ENCODE peak calls at places on chromosomes 5 and 9, in five cellular contexts. R is heart left ventricle, Z is heart right ventricle, S is WERI-Rb-1, L is sigmoid colon. W is an unnamed sample.

GRCh38 chr9:107810493-107810931 is 320.9 kb upstream of the KLF4 start:
- DNase-seq in R (no peak), Z (no peak), S (no peak), L (no peak), W (no peak)

GRCh38 chr9:119963258-119963797 is 594.1 kb upstream of the BRINP1 start:
- DNase-seq in R (peak; percentile 21), Z (no peak), S (no peak), L (no peak), W (no peak)

GRCh38 chr9:132973166-132973565 is 5.3 kb upstream of the GFI1B start:
- DNase-seq in R (no peak), Z (no peak), S (no peak), L (no peak), W (no peak)

GRCh38 chr5:83031391-83031790 is 45.8 kb downstream of the TMEM167A start:
- DNase-seq in R (no peak), Z (no peak), S (no peak), L (no peak), W (no peak)

GRCh38 chr5:179294131-179294780 is 51.0 kb downstream of the ADAMTS2 start:
- DNase-seq in R (no peak), Z (no peak), S (no peak), L (peak; percentile 48), W (no peak)

GRCh38 chr5:168713051-168713450 is 133.9 kb upstream of the PANK3 start:
- DNase-seq in R (peak; percentile 9), Z (no peak), S (no peak), L (no peak), W (peak; percentile 47)

GRCh38 chr5:111694183-111694582 is 62.8 kb downstream of the NREP start:
- DNase-seq in R (no peak), Z (no peak), S (no peak), L (no peak), W (no peak)

GRCh38 chr9:95753762-95754465 is 121.6 kb upstream of the ERCC6L2 start:
- DNase-seq in R (peak; percentile 49), Z (peak; percentile 42), S (no peak), L (peak; percentile 81), W (no peak)

GRCh38 chr5:147576646-147577535 is 67.0 kb upstream of the DPYSL3 start:
- DNase-seq in R (peak; percentile 44), Z (peak; percentile 56), S (peak; percentile 64), L (peak; percentile 72), W (no peak)

GRCh38 chr5:81422671-81423070 is 28.7 kb upstream of the ACOT12 start:
- DNase-seq in R (no peak), Z (no peak), S (no peak), L (no peak), W (no peak)

GRCh38 chr9:110687497-110687896 is 18.9 kb downstream of the MUSK start:
- DNase-seq in R (no peak), Z (no peak), S (no peak), L (no peak), W (no peak)

GRCh38 chr5:79109527-79110492 is 1.8 kb upstream of the BHMT start:
- DNase-seq in R (no peak), Z (no peak), S (peak; percentile 44), L (no peak), W (no peak)

GRCh38 chr5:179858241-179858585 is 404 bp downstream of the MRNIP start:
- DNase-seq in R (no peak), Z (no peak), S (peak; percentile 15), L (no peak), W (no peak)

GRCh38 chr5:172569862-172570558 is 71.1 kb upstream of the NEURL1B start:
- DNase-seq in R (no peak), Z (no peak), S (peak; percentile 72), L (no peak), W (no peak)

GRCh38 chr9:68961587-68961986 is 52.3 kb downstream of the PRKACG start:
- DNase-seq in R (no peak), Z (no peak), S (no peak), L (no peak), W (no peak)

GRCh38 chr9:18544456-18544855 is 70.5 kb downstream of the ADAMTSL1 start:
- DNase-seq in R (no peak), Z (no peak), S (no peak), L (no peak), W (no peak)

GRCh38 chr9:38689678-38690077 is 30.3 kb downstream of the FAM240B start:
- DNase-seq in R (no peak), Z (no peak), S (peak; percentile 44), L (no peak), W (no peak)
- H3K27ac ChIP-seq in R (no peak overlapping the region), Z (no peak overlapping the region), S (no peak overlapping the region), L (no peak overlapping the region), W (no peak overlapping the region)

DNA sequence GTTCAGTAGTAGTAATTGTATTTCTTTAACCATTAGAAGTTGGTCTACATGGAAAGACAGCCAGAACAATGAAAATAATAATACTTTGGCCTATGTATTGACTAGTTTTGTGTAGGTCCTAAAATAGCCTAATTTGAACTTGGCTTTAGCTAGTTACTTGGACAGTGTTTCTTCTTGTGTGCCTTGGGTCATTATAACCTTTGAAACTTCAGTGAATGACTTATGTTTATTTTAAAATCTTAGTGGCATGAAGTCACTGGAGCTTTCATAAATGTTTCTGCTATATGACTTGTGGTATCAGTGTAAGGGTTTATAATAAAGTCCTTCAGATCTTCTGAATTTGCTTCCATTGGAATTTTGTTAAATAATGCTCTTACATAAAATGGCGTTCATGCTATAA is 2.6 kb upstream of the FAM120AOS start:
- DNase-seq in R (no peak), Z (no peak), S (no peak), L (no peak), W (no peak)
- H3K4me3 ChIP-seq in R (no peak overlapping the region), Z (no peak overlapping the region), S (no peak overlapping the region), L (no peak overlapping the region), W (no peak overlapping the region)

GRCh38 chr9:115117999-115118470 is at the start of gene TNC:
- DNase-seq in R (peak; percentile 46), Z (peak; percentile 66), S (peak; percentile 59), L (peak; percentile 94), W (no peak)
- H3K27ac ChIP-seq in R (no peak within 1 kb of the TSS), Z (no peak within 1 kb of the TSS), S (peak within 1 kb of the TSS; percentile 90), L (peak within 1 kb of the TSS; percentile 94), W (peak within 1 kb of the TSS; percentile 72)

DNA sequence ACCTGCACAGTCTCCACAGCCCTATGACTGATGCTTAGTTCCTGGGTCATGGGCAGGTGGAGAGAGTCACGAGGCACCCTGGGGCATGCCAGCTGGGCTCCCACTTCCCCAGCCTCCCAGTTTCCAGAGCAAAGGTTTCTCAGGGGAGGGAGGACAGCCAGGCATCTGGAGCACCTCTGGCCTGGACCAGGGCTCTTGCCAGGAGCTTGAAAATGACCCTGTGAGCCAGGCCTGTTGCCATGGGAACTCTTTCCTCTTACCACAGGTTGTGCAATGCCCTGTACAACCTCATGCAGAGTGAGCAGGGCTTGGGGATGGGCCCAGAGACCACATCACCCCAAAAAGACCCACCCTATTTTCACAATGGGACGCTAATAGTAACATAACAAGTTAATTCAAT is 113.1 kb downstream of the PSD2 start:
- DNase-seq in R (no peak), Z (no peak), S (no peak), L (peak; percentile 63), W (peak; percentile 69)
- H3K4me3 ChIP-seq in R (no peak overlapping the region), Z (no peak overlapping the region), S (no peak overlapping the region), L (no peak overlapping the region), W (no peak overlapping the region)

GRCh38 chr5:139630855-139631254 is 17.3 kb upstream of the CXXC5 start:
- DNase-seq in R (no peak), Z (no peak), S (no peak), L (peak; percentile 24), W (no peak)

GRCh38 chr5:139634028-139634325 is 14.2 kb upstream of the CXXC5 start:
- DNase-seq in R (no peak), Z (no peak), S (no peak), L (peak; percentile 54), W (no peak)

GRCh38 chr5:139634541-139634940 is 13.6 kb upstream of the CXXC5 start:
- DNase-seq in R (no peak), Z (no peak), S (no peak), L (peak; percentile 52), W (no peak)

GRCh38 chr5:139633295-139634027 is 14.7 kb upstream of the CXXC5 start:
- DNase-seq in R (peak; percentile 81), Z (peak; percentile 68), S (peak; percentile 71), L (peak; percentile 85), W (peak; percentile 81)

DNA sequence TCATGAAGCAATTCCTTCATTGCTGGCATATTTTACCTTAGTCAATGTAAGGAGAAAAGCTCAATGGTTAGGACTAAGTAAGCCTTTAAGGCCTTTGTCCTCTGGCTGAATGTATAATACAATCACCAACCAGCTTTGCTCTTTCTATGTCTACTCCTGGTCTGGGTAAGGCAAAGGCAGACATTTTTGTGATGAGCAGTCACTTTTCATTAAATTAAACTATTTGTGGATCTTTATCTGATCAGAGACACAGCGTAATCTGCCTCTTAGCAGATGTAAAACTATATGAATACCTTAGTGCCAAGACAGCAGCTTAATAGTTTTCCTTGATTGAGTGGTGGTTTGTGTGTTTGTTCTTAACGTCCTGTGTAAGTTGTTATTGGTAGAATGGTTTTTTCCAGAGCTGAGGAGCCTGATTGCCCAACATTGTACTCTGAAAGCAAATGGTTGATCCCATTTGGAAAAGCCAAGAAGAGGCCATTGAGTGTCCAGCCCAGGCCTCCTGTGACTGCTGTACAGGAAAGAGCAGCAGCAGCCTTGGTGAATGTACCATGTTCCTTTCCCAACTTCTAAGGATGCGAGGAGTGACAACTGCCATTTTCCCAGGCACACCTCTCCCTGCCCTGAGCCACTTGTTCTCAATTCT is 16.5 kb upstream of the CXXC5 start:
- DNase-seq in R (no peak), Z (no peak), S (no peak), L (peak; percentile 54), W (no peak)
- H3K27ac ChIP-seq in R (no peak overlapping the region), Z (no peak overlapping the region), S (no peak overlapping the region), L (no peak overlapping the region), W (no peak overlapping the region)

DNA sequence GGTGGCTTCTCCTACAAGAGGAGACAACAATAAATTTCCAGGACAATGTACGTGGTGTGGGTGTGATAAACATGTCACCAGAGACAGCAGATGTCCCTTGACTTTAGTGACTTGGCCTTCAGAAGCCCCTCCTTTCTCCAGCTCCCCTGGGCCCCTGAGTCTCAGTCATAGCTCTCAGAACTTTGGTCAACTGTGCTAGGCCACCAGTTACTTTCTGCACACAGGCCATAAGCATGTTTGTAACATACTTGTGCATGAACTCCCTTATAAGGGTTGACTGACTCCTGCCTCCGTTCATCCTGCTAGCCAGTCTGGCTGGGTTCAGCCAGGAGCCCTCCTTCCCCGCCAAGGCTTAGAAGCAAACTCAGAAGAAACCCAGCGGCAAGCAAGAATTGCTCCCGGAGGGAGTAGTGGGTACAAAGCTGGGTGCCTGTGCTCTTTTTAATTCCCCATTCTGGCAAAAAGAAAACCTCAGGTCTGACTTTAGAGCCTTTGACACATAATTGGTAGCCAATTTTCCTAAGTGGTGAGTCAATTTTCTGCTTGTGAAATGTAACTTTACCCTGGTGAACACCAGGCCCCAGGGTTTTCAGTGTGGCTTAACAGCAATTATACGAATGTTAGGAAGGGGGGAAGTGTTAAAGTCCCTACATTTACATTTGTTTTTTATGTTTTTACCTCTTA is 49.2 kb downstream of the EBF1 start:
- DNase-seq in R (no peak), Z (peak; percentile 40), S (no peak), L (no peak), W (no peak)
- H3K4me3 ChIP-seq in R (peak overlapping the region; percentile 35), Z (peak overlapping the region; percentile 2), S (no peak overlapping the region), L (no peak overlapping the region), W (peak overlapping the region; percentile 70)

W was measured in coronary artery.